ENCODE peak calls at places on chromosomes 12 and 14, in ten cellular contexts. K is endothelial cell of umbilical vein, U is GM23338, P is esophagus muscularis mucosa, B is HCT116, D is prostate gland, C is H1, Q is SK-N-SH, J is K562, F is upper lobe of left lung. R is an unnamed sample.

GRCh38 chr12:21527451-21528180 is 1.5 kb downstream of the SPX start:
- DNase-seq in P (no peak), J (no peak), K (peak; percentile 36), B (no peak), F (peak; percentile 89), D (peak; percentile 23), Q (peak; percentile 69), U (peak; percentile 85), C (peak; percentile 78), R (peak; percentile 88)

GRCh38 chr12:81078469-81079196 is 754 bp downstream of the ACSS3 start:
- DNase-seq in F (no peak), C (no peak), U (no peak), P (no peak), Q (no peak), B (no peak), D (peak; percentile 10), J (no peak), K (peak; percentile 90), R (no peak)

GRCh38 chr12:32864731-32865130 is 31.8 kb downstream of the PKP2 start:
- DNase-seq in B (no peak), K (no peak), C (no peak), J (no peak), P (no peak), Q (no peak), D (no peak), F (no peak), U (no peak), R (no peak)

GRCh38 chr14:77140937-77141591 is 527 bp downstream of the ZDHHC22 start:
- DNase-seq in D (no peak), F (peak; percentile 85), B (no peak), J (peak; percentile 44), K (peak; percentile 45), U (peak; percentile 87), P (no peak), C (peak; percentile 91), Q (peak; percentile 94), R (peak; percentile 72)

GRCh38 chr12:54287316-54288157 is 7.0 kb downstream of the HNRNPA1 start:
- DNase-seq in Q (no peak), D (no peak), C (no peak), K (no peak), U (peak; percentile 32), P (no peak), F (no peak), J (no peak), B (no peak), R (no peak)

GRCh38 chr12:101781834-101782543 is 42.7 kb upstream of the SYCP3 start:
- DNase-seq in D (no peak), J (no peak), U (no peak), K (no peak), P (no peak), C (no peak), F (no peak), B (no peak), Q (no peak), R (no peak)

GRCh38 chr12:67649165-67650126 is 901 bp downstream of the DYRK2 start:
- DNase-seq in K (peak; percentile 25), J (peak; percentile 66), C (peak; percentile 50), D (peak; percentile 20), Q (peak; percentile 80), P (no peak), U (peak; percentile 32), F (peak; percentile 90), B (no peak), R (peak; percentile 89)

GRCh38 chr12:80590085-80590484 is 117.3 kb upstream of the MYF6 start:
- DNase-seq in U (peak; percentile 2), J (no peak), D (no peak), P (no peak), K (no peak), B (no peak), Q (no peak), C (no peak), F (no peak), R (no peak)

DNA sequence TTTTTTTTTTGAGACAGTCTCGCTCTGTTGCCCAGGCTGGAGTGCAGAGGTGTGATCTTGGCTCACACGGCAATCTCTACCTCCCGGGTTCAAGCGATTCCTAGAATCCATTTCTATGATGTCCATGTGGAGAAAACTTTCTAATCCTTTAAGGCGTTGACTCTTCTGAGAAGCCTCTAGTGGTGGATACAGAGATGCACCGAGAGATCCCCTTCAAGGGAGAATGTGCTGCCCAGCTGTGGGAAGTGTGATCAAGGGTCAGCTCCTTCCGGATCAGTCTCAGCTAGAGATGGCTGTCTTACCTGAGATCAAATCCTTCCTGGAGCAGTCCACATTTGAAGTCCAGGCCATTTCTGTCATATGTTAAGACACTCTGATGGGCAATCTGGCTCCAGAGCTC is 92.7 kb upstream of the HECTD1 start:
- DNase-seq in U (peak; percentile 61), K (no peak), D (no peak), C (no peak), F (no peak), B (no peak), J (peak; percentile 5), P (no peak), Q (no peak), R (no peak)
- TF ChIP-seq CTCF in U (peak; percentile 45), K (no peak), D (no peak), C (peak; percentile 53), F (no peak), B (no peak), J (no peak), P (no peak), Q (peak; percentile 15), R (no peak)

GRCh38 chr12:53048780-53049401 is 974 bp upstream of the TNS2 start:
- DNase-seq in D (no peak), F (no peak), J (peak; percentile 32), Q (peak; percentile 52), B (no peak), K (peak; percentile 52), C (no peak), U (peak; percentile 88), P (peak; percentile 95), R (peak; percentile 81)
- TF ChIP-seq POLR2AphosphoS5 in D (no peak), F (peak; percentile 37), J (no peak), Q (peak; percentile 28), B (no peak), K (peak; percentile 9), C (no peak), U (no peak), P (peak; percentile 73), R (no peak)

DNA sequence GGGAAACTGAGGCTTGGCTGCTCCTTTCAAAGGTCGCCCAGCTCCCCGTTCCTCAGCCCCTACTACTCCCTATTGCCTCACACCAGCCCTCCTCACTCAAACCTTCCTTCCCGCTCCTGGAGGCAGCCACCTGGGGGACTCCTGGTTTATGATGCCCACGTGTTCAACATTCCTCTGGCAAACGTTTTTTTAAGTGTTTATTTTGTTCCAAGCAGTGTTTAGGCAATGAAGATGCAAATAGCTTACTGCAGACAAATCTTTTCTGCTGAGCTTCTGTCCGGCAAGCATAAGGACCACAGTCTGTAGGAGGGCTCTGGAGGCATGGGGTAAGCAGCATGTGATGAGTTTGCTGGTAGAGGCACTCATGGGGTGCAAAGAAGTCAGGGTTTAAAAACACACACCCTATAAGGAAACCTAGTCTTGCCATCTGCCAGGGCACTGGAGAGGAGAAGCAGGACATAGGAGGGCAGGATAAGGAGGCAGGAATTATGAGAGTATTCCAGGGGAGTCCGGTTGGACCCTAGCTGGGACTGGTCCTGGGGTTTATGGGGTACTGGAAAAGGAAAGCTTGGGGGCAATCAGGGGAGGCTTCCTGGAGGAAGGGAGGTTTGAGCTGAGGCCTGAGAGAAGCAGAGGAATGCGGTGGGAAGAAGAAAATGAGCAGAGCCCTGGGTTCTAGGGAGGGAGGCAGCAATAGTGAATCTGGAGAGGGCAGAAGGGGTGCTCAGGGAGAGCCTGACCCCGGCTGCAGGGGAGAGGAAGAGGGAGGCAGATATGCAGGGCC is 123.3 kb downstream of the NCOR2 start:
- DNase-seq in K (no peak), D (no peak), P (no peak), J (no peak), B (no peak), Q (no peak), C (no peak), F (no peak), U (no peak), R (no peak)
- H3K27ac ChIP-seq in K (no peak overlapping the region), D (peak overlapping the region; percentile 21), P (peak overlapping the region; percentile 41), J (no peak overlapping the region), B (no peak overlapping the region), Q (no peak overlapping the region), C (no peak overlapping the region), F (no peak overlapping the region), U (peak overlapping the region; percentile 19), R (no peak overlapping the region)

GRCh38 chr12:115492553-115492952 is 784.9 kb downstream of the MED13L start:
- DNase-seq in K (no peak), J (no peak), P (no peak), D (no peak), Q (no peak), C (no peak), F (no peak), B (no peak), U (no peak), R (no peak)
- TF ChIP-seq CTCF in K (no peak), J (no peak), P (no peak), D (no peak), Q (no peak), C (no peak), F (no peak), B (no peak), U (no peak), R (no peak)

GRCh38 chr12:6868211-6869048 is 1.1 kb downstream of the TPI1 start:
- DNase-seq in B (no peak), C (peak; percentile 52), J (no peak), F (no peak), P (no peak), U (no peak), K (no peak), Q (no peak), D (no peak), R (no peak)

GRCh38 chr12:6872073-6873048 is 742 bp downstream of the SPSB2 start:
- DNase-seq in J (peak; percentile 59), K (peak; percentile 82), D (peak; percentile 70), P (no peak), C (peak; percentile 98), B (peak; percentile 49), U (peak; percentile 90), F (peak; percentile 97), Q (peak; percentile 91), R (peak; percentile 97)

GRCh38 chr12:6871052-6871957 is 1.8 kb downstream of the SPSB2 start:
- DNase-seq in K (no peak), F (no peak), D (no peak), J (peak; percentile 21), P (no peak), Q (no peak), B (peak; percentile 56), C (peak; percentile 58), U (peak; percentile 36), R (peak; percentile 80)

GRCh38 chr12:6869049-6870021 is 2.0 kb downstream of the TPI1 start:
- DNase-seq in C (peak; percentile 97), J (peak; percentile 31), F (no peak), B (peak; percentile 64), U (peak; percentile 96), D (peak; percentile 81), Q (peak; percentile 82), P (peak; percentile 96), K (peak; percentile 75), R (peak; percentile 92)

GRCh38 chr12:6873094-6874006 is at the start of gene SPSB2:
- DNase-seq in C (peak; percentile 100), D (peak; percentile 93), U (peak; percentile 100), F (peak; percentile 100), P (peak; percentile 99), K (peak; percentile 96), Q (peak; percentile 97), J (peak; percentile 89), B (peak; percentile 89), R (peak; percentile 100)
- TF ChIP-seq POLR2AphosphoS5 in C (no peak), D (peak; percentile 81), U (peak; percentile 86), F (peak; percentile 54), P (peak; percentile 83), K (peak; percentile 93), Q (peak; percentile 76), J (peak; percentile 36), B (peak; percentile 87), R (peak; percentile 84)

GRCh38 chr12:89603678-89604077 is 77.8 kb upstream of the POC1B start:
- DNase-seq in D (no peak), K (no peak), C (no peak), U (no peak), Q (no peak), J (no peak), F (no peak), P (no peak), B (no peak), R (no peak)
- H3K27ac ChIP-seq in D (no peak overlapping the region), K (no peak overlapping the region), C (no peak overlapping the region), U (no peak overlapping the region), Q (no peak overlapping the region), J (no peak overlapping the region), F (no peak overlapping the region), P (no peak overlapping the region), B (no peak overlapping the region), R (no peak overlapping the region)

R was measured in spleen.